ENCODE peak calls at places on chromosomes 12 and 14, in four cellular contexts. R is stimulated activated CD4-positive, alpha-beta T cell treated with anti-CD3 and anti-CD28 coated beads, Interleukin-12 subunit alpha, Interleukin-12 subunit beta, amount 100 ng/mL, for 48 hours; F is NCI-H2029 treated with DMSO at 0.1 percent for 48 hours; T is amniotic stem cell. A is an unnamed sample.

GRCh38 chr12:31931796-31932715 is 27.2 kb upstream of the RESF1 start:
- DNase-seq in T (no peak), F (no peak), R (no peak), A (no peak)

GRCh38 chr14:105150026-105150367 is 18.6 kb downstream of the JAG2 start:
- DNase-seq in T (no peak), F (no peak), R (no peak), A (no peak)

GRCh38 chr12:64669270-64669842 is 59.1 kb downstream of the RASSF3 start:
- DNase-seq in R (no peak), F (no peak), T (no peak), A (no peak)

GRCh38 chr12:87827638-87828264 is 201.4 kb downstream of the C12orf50 start:
- DNase-seq in R (no peak), T (no peak), F (no peak), A (no peak)

GRCh38 chr12:109271418-109271817 is 37.7 kb downstream of the FOXN4 start:
- DNase-seq in T (no peak), R (no peak), F (no peak), A (no peak)

GRCh38 chr12:76649091-76649490 is 89.5 kb upstream of the OSBPL8 start:
- DNase-seq in F (no peak), T (no peak), R (no peak), A (no peak)

GRCh38 chr12:39095636-39096330 is 190.4 kb upstream of the CPNE8 start:
- DNase-seq in R (no peak), F (no peak), T (no peak), A (no peak)

GRCh38 chr14:99595034-99595433 is 9.0 kb downstream of the CCDC85C start:
- DNase-seq in T (no peak), R (peak; percentile 13), F (no peak), A (no peak)

GRCh38 chr12:111068281-111068680 is 147.9 kb upstream of the MYL2 start:
- DNase-seq in T (no peak), R (no peak), F (no peak), A (no peak)

GRCh38 chr14:65849096-65849495 is 436.6 kb downstream of the FUT8 start:
- DNase-seq in F (no peak), T (no peak), R (no peak), A (no peak)

GRCh38 chr14:31283568-31284252 is 76.1 kb upstream of the HECTD1 start:
- DNase-seq in R (no peak), T (no peak), F (peak; percentile 93), A (no peak)

GRCh38 chr12:113305281-113305856 is 29.5 kb downstream of the SLC8B1 start:
- DNase-seq in F (no peak), T (no peak), R (no peak), A (no peak)

GRCh38 chr14:102965282-102965681 is 42.8 kb downstream of the AMN start:
- DNase-seq in T (no peak), R (no peak), F (no peak), A (no peak)

GRCh38 chr12:131836193-131836592 is 8.0 kb downstream of the MMP17 start:
- DNase-seq in R (no peak), F (no peak), T (no peak), A (no peak)

GRCh38 chr12:117486840-117487659 is 125.6 kb upstream of the NOS1 start:
- DNase-seq in T (no peak), F (no peak), R (no peak), A (no peak)

GRCh38 chr12:114226241-114226928 is 179.6 kb downstream of the TBX5 start:
- DNase-seq in F (no peak), R (no peak), T (no peak), A (no peak)

GRCh38 chr12:120687570-120688289 is 781 bp downstream of the MLEC start:
- DNase-seq in T (no peak), R (no peak), F (no peak), A (no peak)

GRCh38 chr14:69487226-69487625 is 2.7 kb downstream of the PLEKHD1 start:
- DNase-seq in F (no peak), T (no peak), R (no peak), A (no peak)

GRCh38 chr14:68018598-68018997 is 199.0 kb downstream of the RAD51B start:
- DNase-seq in R (no peak), T (no peak), F (no peak), A (no peak)

GRCh38 chr14:54398028-54398368 is 1.2 kb downstream of the CDKN3 start:
- DNase-seq in T (no peak), R (no peak), F (no peak), A (no peak)

GRCh38 chr14:86787782-86788181 is 1205.2 kb downstream of the GALC start:
- DNase-seq in F (no peak), T (peak; percentile 27), R (no peak), A (no peak)

GRCh38 chr14:90714811-90715210 is 101.4 kb downstream of the TTC7B start:
- DNase-seq in F (no peak), T (no peak), R (no peak), A (no peak)

GRCh38 chr14:67519406-67519805 is 13.7 kb upstream of the PLEKHH1 start:
- DNase-seq in R (no peak), T (no peak), F (no peak), A (no peak)

GRCh38 chr14:45793081-45793480 is 540.1 kb upstream of the MIS18BP1 start:
- DNase-seq in R (no peak), T (no peak), F (no peak), A (no peak)

GRCh38 chr12:6161124-6161882 is 36.8 kb upstream of the VWF start:
- DNase-seq in R (no peak), T (no peak), F (no peak), A (no peak)

GRCh38 chr14:64114166-64114565 is 180.0 kb downstream of the ESR2 start:
- DNase-seq in T (no peak), R (no peak), F (no peak), A (no peak)

GRCh38 chr14:52355016-52355430 is 40.9 kb downstream of the PTGER2 start:
- DNase-seq in R (no peak), F (no peak), T (peak; percentile 64), A (no peak)

GRCh38 chr14:104864267-104865068 is 600 bp upstream of the CEP170B start:
- DNase-seq in F (no peak), T (no peak), R (no peak), A (no peak)

GRCh38 chr14:36818794-36819384 is 157.2 kb downstream of the PAX9 start:
- DNase-seq in F (no peak), T (peak; percentile 17), R (no peak), A (no peak)

GRCh38 chr14:99188721-99189120 is 83.3 kb downstream of the BCL11B start:
- DNase-seq in R (no peak), F (no peak), T (no peak), A (no peak)

GRCh38 chr12:107884769-107885694 is 110.5 kb downstream of the ASCL4 start:
- DNase-seq in R (peak; percentile 22), T (peak; percentile 18), F (peak; percentile 69), A (peak; percentile 31)

GRCh38 chr12:66624806-66625205 is 54.1 kb downstream of the GRIP1 start:
- DNase-seq in R (no peak), F (no peak), T (no peak), A (no peak)

GRCh38 chr12:1603621-1604020 is 9.2 kb upstream of the FBXL14 start:
- DNase-seq in R (no peak), T (no peak), F (no peak), A (no peak)

GRCh38 chr14:32352631-32353030 is 23.5 kb downstream of the AKAP6 start:
- DNase-seq in T (no peak), R (no peak), F (no peak), A (no peak)

GRCh38 chr14:95252219-95252618 is 67.5 kb downstream of the CLMN start:
- DNase-seq in F (no peak), R (no peak), T (no peak), A (no peak)

GRCh38 chr14:69842671-69843407 is 36.4 kb upstream of the SMOC1 start:
- DNase-seq in R (no peak), F (no peak), T (no peak), A (no peak)

GRCh38 chr14:27623782-27624181 is 1025.9 kb upstream of the NOVA1 start:
- DNase-seq in F (no peak), R (no peak), T (no peak), A (no peak)

GRCh38 chr14:30053103-30053502 is 125.5 kb upstream of the PRKD1 start:
- DNase-seq in T (no peak), F (no peak), R (no peak), A (no peak)